ENCODE peak calls at places on chromosomes 11 and 22, in six cellular contexts. G is fibroblast of lung, D is transverse colon, C is pancreas, F is caudate nucleus, N is heart left ventricle. O is an unnamed sample.
A peak's percentile ranks its signal among the peaks of the same experiment; 100 is the strongest.

GRCh38 chr11:71286701-71287643 is 34.6 kb upstream of the SHANK2 start:
- DNase-seq in G (peak; percentile 98), D (peak; percentile 60), C (no peak), F (no peak), N (no peak), O (no peak)

GRCh38 chr22:21642584-21643448 is 714 bp downstream of the SDF2L1 start:
- DNase-seq in G (peak; percentile 37), D (peak; percentile 71), C (peak; percentile 85), F (peak; percentile 42), N (no peak), O (peak; percentile 61)

GRCh38 chr11:74754507-74755255 is 6.0 kb downstream of the RNF169 start:
- DNase-seq in G (peak; percentile 96), D (no peak), C (no peak), F (no peak), N (no peak), O (no peak)

GRCh38 chr22:28418063-28418462 is 261.6 kb downstream of the TTC28 start:
- DNase-seq in G (no peak), D (no peak), C (no peak), F (no peak), N (no peak), O (no peak)

GRCh38 chr22:25199726-25200520 is at the start of gene CRYBB3:
- DNase-seq in G (no peak), D (no peak), C (no peak), F (no peak), N (no peak), O (no peak)

GRCh38 chr11:111417766-111418435 is 38.8 kb upstream of the POU2AF1 start:
- DNase-seq in G (peak; percentile 71), D (peak; percentile 68), C (no peak), F (no peak), N (peak; percentile 40), O (no peak)

GRCh38 chr11:62853279-62853965 is 14.0 kb upstream of the WDR74 start:
- DNase-seq in G (no peak), D (no peak), C (no peak), F (no peak), N (no peak), O (no peak)

GRCh38 chr11:612961-613300 is 2.8 kb downstream of the IRF7 start:
- DNase-seq in G (no peak), D (no peak), C (peak; percentile 64), F (no peak), N (no peak), O (no peak)

GRCh38 chr22:31346733-31347250 is 646 bp upstream of the PATZ1 start:
- DNase-seq in G (peak; percentile 58), D (peak; percentile 57), C (peak; percentile 90), F (no peak), N (peak; percentile 56), O (peak; percentile 32)

GRCh38 chr11:111736191-111736590 is 30.0 kb downstream of the PPP2R1B start:
- DNase-seq in G (peak; percentile 90), D (no peak), C (no peak), F (no peak), N (no peak), O (no peak)

GRCh38 chr22:29606320-29606719 is 2.9 kb downstream of the NF2 start:
- DNase-seq in G (no peak), D (no peak), C (no peak), F (no peak), N (no peak), O (no peak)

GRCh38 chr11:35177370-35177769 is 38.4 kb downstream of the CD44 start:
- DNase-seq in G (peak; percentile 88), D (no peak), C (no peak), F (no peak), N (no peak), O (peak; percentile 79)

GRCh38 chr11:1387961-1388762 is 1.6 kb upstream of the BRSK2 start:
- DNase-seq in G (no peak), D (peak; percentile 19), C (peak; percentile 80), F (no peak), N (no peak), O (no peak)

GRCh38 chr22:47563406-47564157 is 801.1 kb downstream of the TBC1D22A start:
- DNase-seq in G (no peak), D (no peak), C (no peak), F (no peak), N (peak; percentile 11), O (no peak)

GRCh38 chr22:44444341-44445306 is 53.4 kb downstream of the RTL6 start:
- DNase-seq in G (no peak), D (no peak), C (no peak), F (no peak), N (peak; percentile 12), O (no peak)

GRCh38 chr11:61126266-61126665 is 24.0 kb downstream of the CD5 start:
- DNase-seq in G (no peak), D (no peak), C (peak; percentile 49), F (no peak), N (no peak), O (no peak)

GRCh38 chr11:128342511-128343133 is 244.7 kb downstream of the ETS1 start:
- DNase-seq in G (peak; percentile 81), D (peak; percentile 42), C (no peak), F (no peak), N (peak; percentile 64), O (no peak)

GRCh38 chr11:8062781-8063257 is 18.2 kb upstream of the TUB start:
- DNase-seq in G (no peak), D (no peak), C (no peak), F (no peak), N (no peak), O (no peak)

GRCh38 chr22:43326342-43326825 is 16.8 kb downstream of the SCUBE1 start:
- DNase-seq in G (no peak), D (no peak), C (no peak), F (no peak), N (no peak), O (no peak)

GRCh38 chr11:125304111-125304639 is 139.6 kb downstream of the PKNOX2 start:
- DNase-seq in G (no peak), D (no peak), C (no peak), F (no peak), N (no peak), O (no peak)

GRCh38 chr11:75433443-75433842 is 440 bp upstream of the KLHL35 start:
- DNase-seq in G (no peak), D (no peak), C (peak; percentile 46), F (no peak), N (no peak), O (no peak)

GRCh38 chr11:8331767-8332166 is 68.1 kb upstream of the LMO1 start:
- DNase-seq in G (peak; percentile 39), D (no peak), C (no peak), F (no peak), N (no peak), O (no peak)

GRCh38 chr22:35191412-35191811 is 65.9 kb upstream of the HMGXB4 start:
- DNase-seq in G (peak; percentile 47), D (no peak), C (no peak), F (no peak), N (no peak), O (no peak)

GRCh38 chr22:40385041-40385782 is 14.8 kb downstream of the SGSM3 start:
- DNase-seq in G (no peak), D (peak; percentile 34), C (no peak), F (no peak), N (no peak), O (peak; percentile 67)

GRCh38 chr11:20596629-20597129 is 2.7 kb upstream of the SLC6A5 start:
- DNase-seq in G (no peak), D (no peak), C (no peak), F (no peak), N (no peak), O (no peak)

GRCh38 chr11:7582338-7582985 is 68.7 kb downstream of the PPFIBP2 start:
- DNase-seq in G (no peak), D (no peak), C (no peak), F (no peak), N (no peak), O (no peak)

DNA sequence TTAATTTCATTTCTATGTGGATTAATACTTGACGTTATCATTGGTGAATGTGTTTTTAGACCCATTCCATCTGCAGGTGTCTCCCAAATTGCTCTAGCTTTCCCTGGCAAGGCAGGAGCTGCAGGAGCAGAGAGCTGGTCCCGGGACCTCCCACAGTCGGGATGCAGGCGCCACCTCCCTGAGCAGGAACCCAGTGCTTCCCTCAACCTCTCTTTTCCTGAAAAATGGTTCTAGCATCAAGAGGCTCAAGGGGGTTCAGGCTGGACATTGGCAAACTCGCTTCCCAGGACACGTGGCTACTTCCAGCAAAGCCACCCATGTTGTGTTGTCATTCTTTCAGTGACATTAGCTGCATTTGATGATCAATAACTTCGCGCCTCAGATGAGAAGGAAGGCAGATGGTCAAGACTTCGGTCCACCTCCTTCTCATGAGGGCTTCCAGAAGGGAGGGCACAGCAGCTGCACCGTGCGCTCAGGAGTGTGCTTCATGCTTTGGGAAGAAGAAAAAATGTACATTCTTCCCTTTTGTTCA is 25.2 kb downstream of the IGLL5 start:
- DNase-seq in G (no peak), D (no peak), C (no peak), F (no peak), N (no peak), O (no peak)
- H3K27ac ChIP-seq in G (no peak overlapping the region), D (no peak overlapping the region), C (no peak overlapping the region), F (no peak overlapping the region), N (no peak overlapping the region), O (no peak overlapping the region)

GRCh38 chr11:68818181-68818580 is 23.5 kb downstream of the CPT1A start:
- DNase-seq in G (no peak), D (no peak), C (no peak), F (no peak), N (no peak), O (no peak)
- H3K27ac ChIP-seq in G (no peak overlapping the region), D (no peak overlapping the region), C (no peak overlapping the region), F (no peak overlapping the region), N (no peak overlapping the region), O (no peak overlapping the region)

GRCh38 chr11:10273738-10274137 is 20.3 kb downstream of the SBF2 start:
- DNase-seq in G (no peak), D (no peak), C (no peak), F (no peak), N (no peak), O (no peak)
- H3K27ac ChIP-seq in G (no peak overlapping the region), D (no peak overlapping the region), C (no peak overlapping the region), F (no peak overlapping the region), N (no peak overlapping the region), O (no peak overlapping the region)

GRCh38 chr11:80031014-80031565 is 590.3 kb upstream of the TENM4 start:
- DNase-seq in G (no peak), D (no peak), C (no peak), F (no peak), N (no peak), O (no peak)
- H3K27ac ChIP-seq in G (no peak overlapping the region), D (peak overlapping the region; percentile 26), C (no peak overlapping the region), F (no peak overlapping the region), N (no peak overlapping the region), O (no peak overlapping the region)

DNA sequence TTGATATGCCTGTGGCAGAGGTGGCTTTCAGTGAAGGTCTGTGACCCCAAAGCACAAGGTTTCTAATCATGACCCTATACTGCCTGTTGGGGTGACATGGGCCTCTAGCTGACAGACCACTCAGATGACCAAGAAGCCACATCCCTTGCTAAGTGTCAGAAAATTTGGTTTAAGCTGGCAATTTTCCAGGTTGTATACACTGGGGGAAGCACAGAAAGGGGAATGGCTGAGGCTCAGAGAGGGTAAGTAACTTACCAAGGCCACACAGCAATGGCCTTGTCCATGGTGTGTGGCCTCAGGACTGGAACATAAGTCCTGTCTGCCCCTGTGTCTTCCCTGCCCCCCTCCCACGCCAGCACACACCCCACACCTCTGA is 66.9 kb upstream of the PRDM11 start:
- DNase-seq in G (no peak), D (no peak), C (no peak), F (no peak), N (no peak), O (no peak)
- H3K27ac ChIP-seq in G (no peak overlapping the region), D (peak overlapping the region; percentile 60), C (no peak overlapping the region), F (peak overlapping the region; percentile 55), N (no peak overlapping the region), O (peak overlapping the region; percentile 60)

O was measured in naive thymus-derived CD4-positive, alpha-beta T cell.